ENCODE peak calls at places on chromosomes 4 and X, in four cellular contexts. O, X, K and V are unnamed samples.

GRCh38 chr4:154329268-154329858 is 162.2 kb downstream of the DCHS2 start:
- DNase-seq in O (peak; percentile 3), X (peak; percentile 11), K (no peak), V (peak; percentile 24)

GRCh38 chr4:180664766-180665368 is 1578.3 kb upstream of the TENM3 start:
- DNase-seq in O (peak; percentile 66), X (peak; percentile 33), K (peak; percentile 25), V (peak; percentile 45)

GRCh38 chrX:139844163-139844562 is 88.7 kb downstream of the ATP11C start:
- DNase-seq in O (no peak), X (no peak), K (no peak), V (peak; percentile 15)

GRCh38 chr4:149166886-149167285 is 648.8 kb downstream of the IQCM start:
- DNase-seq in O (no peak), X (no peak), K (no peak), V (no peak)

GRCh38 chr4:53208749-53209148 is 157.1 kb downstream of the SCFD2 start:
- DNase-seq in O (peak; percentile 25), X (no peak), K (no peak), V (no peak)

GRCh38 chr4:41069268-41069667 is 145.1 kb downstream of the APBB2 start:
- DNase-seq in O (no peak), X (no peak), K (no peak), V (no peak)

GRCh38 chrX:38215141-38215540 is 5.5 kb downstream of the SRPX start:
- DNase-seq in O (no peak), X (no peak), K (no peak), V (no peak)

GRCh38 chr4:21753084-21753760 is 195.3 kb downstream of the KCNIP4 start:
- DNase-seq in O (no peak), X (no peak), K (no peak), V (no peak)

GRCh38 chr4:152936446-152937279 is 540 bp downstream of the FHDC1 start:
- DNase-seq in O (no peak), X (peak; percentile 51), K (no peak), V (peak; percentile 44)
- TF ChIP-seq FOXK2 in O (no peak), X (no peak), K (no peak), V (no peak)

DNA sequence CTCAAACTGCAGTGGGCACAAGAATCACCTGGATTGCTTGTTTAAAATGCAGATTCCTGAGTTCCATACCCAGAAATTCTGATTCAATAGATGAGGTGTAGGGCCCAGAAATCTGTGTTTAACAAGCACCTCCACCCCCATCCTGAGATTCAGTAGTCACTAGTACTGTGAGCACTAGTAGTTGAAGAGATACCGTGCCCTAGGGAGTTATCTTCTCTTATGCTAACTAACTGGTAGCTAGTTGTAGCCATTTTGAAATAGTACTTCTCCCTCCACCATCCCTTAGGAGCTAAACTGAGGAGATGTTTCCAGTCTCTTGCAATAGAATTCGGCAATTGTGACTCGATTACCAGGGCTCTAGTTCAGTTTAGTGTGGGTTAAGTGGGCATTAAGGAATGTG is 18.4 kb downstream of the KLHL34 start:
- DNase-seq in O (no peak), X (no peak), K (no peak), V (no peak)
- TF ChIP-seq FOXK2 in O (no peak), X (no peak), K (no peak), V (no peak)

DNA sequence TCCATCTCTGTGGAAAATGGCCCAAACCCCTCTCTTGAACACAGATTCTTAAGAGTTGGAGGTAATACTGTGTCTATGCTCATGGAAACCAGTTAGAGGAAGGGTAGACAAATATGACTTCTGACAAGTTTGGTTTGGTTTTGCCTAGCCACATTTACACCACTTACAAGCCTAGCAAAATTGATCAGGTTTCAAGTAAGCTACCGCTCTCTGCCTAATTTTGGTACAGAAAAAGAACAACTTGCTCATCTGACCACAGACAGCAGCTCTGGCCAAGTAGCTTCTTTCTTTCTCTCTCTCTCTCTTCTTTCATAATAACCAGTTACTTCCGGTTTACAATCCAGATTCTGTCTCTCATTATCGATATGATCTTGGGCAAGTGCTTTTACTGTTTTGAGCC is 260.0 kb downstream of the GLUD2 start:
- DNase-seq in O (no peak), X (no peak), K (peak; percentile 63), V (no peak)
- TF ChIP-seq FOXK2 in O (no peak), X (no peak), K (no peak), V (no peak)

DNA sequence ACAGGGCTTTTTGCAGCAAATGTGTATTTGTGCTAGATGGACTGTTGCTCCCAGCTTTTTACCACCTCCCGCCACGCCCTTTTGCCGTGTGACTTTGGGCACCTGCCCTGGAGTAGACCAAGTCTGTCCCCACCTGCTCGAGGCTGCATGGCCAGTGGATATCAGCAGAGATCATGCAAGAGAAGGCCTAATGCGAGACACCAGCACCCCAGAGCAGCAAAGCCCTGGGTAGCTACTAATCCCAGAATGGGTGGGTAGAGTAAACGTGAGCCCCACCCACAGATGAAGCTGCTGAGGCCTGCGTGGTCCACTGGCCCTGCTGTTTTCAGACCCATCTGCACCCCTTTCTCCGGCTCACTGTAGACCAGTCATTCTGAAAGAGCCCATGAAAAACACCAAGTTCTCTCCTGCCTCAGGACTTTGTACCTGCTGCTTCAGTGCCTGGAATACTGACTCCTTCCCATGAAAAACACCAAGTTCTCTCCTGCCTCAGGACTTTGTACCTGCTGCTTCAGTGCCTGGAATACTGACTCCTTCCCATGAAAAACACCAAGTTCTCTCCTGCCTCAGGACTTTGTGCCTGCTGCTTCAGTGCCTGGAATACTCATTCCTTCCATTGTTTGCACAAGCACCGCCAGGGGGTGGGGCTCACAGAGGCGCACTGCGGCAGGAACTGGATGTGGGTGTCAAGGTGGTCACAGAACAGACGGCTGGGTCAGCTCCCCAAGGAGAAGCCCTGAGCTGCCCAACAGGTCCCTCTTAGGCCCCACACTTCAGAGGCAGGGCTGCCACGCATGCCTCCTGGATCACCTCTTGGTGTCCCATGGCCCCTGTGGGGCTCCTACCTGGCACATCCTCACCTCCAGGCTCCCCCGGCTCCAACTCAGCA is 5.1 kb upstream of the TNIP2 start:
- DNase-seq in O (peak; percentile 86), X (no peak), K (no peak), V (no peak)
- TF ChIP-seq FOXK2 in O (no peak), X (no peak), K (no peak), V (no peak)

GRCh38 chr4:147328756-147329446 is 152.0 kb upstream of the EDNRA start:
- DNase-seq in O (no peak), X (no peak), K (no peak), V (no peak)

GRCh38 chr4:147328189-147328588 is 152.7 kb upstream of the EDNRA start:
- DNase-seq in O (no peak), X (no peak), K (no peak), V (no peak)

GRCh38 chr4:147326581-147326980 is 154.3 kb upstream of the EDNRA start:
- DNase-seq in O (no peak), X (no peak), K (no peak), V (no peak)

GRCh38 chr4:147327322-147327721 is 153.6 kb upstream of the EDNRA start:
- DNase-seq in O (no peak), X (no peak), K (no peak), V (no peak)

GRCh38 chr4:147325566-147325965 is 155.3 kb upstream of the EDNRA start:
- DNase-seq in O (no peak), X (no peak), K (no peak), V (no peak)
- TF ChIP-seq FOXK2 in O (no peak), X (no peak), K (no peak), V (no peak)

GRCh38 chr4:74291468-74291867 is 16.8 kb upstream of the EPGN start:
- DNase-seq in O (no peak), X (no peak), K (no peak), V (no peak)
- TF ChIP-seq FOXK2 in O (no peak), X (no peak), K (no peak), V (no peak)

GRCh38 chr4:4914059-4914820 is 54.8 kb downstream of the MSX1 start:
- DNase-seq in O (no peak), X (no peak), K (no peak), V (no peak)
- TF ChIP-seq FOXK2 in O (no peak), X (no peak), K (no peak), V (no peak)

GRCh38 chrX:133913658-133914388 is 71.6 kb downstream of the GPC3 start:
- DNase-seq in O (no peak), X (no peak), K (no peak), V (no peak)
- TF ChIP-seq FOXK2 in O (no peak), X (no peak), K (no peak), V (no peak)

GRCh38 chr4:20127626-20128025 is 124.1 kb upstream of the SLIT2 start:
- DNase-seq in O (no peak), X (no peak), K (no peak), V (no peak)

GRCh38 chr4:20122198-20122988 is 129.3 kb upstream of the SLIT2 start:
- DNase-seq in O (no peak), X (no peak), K (no peak), V (no peak)

GRCh38 chr4:20124317-20125026 is 127.2 kb upstream of the SLIT2 start:
- DNase-seq in O (no peak), X (no peak), K (no peak), V (no peak)

GRCh38 chr4:20126906-20127305 is 124.8 kb upstream of the SLIT2 start:
- DNase-seq in O (no peak), X (no peak), K (no peak), V (no peak)
- TF ChIP-seq FOXK2 in O (no peak), X (no peak), K (no peak), V (no peak)